ENCODE peak calls at places on chromosomes 12 and 14, in five cellular contexts. C is GM23248, I is H9, O is astrocyte, N is endodermal cell. R is an unnamed sample.

GRCh38 chr12:47828967-47829482 is 9.3 kb upstream of the HDAC7 start:
- DNase-seq in C (peak), I (peak), O (no peak), N (peak), R (peak)

GRCh38 chr12:131445184-131445974 is 265.5 kb upstream of the SFSWAP start:
- DNase-seq in C (no peak), I (peak), O (no peak), N (peak), R (no peak)

GRCh38 chr12:91072931-91073330 is 15.1 kb upstream of the KERA start:
- DNase-seq in C (no peak), I (no peak), O (peak), N (no peak), R (peak)

GRCh38 chr14:88234442-88234841 is 88.6 kb downstream of the KCNK10 start:
- DNase-seq in C (no peak), I (no peak), O (no peak), N (no peak), R (no peak)

GRCh38 chr12:111467862-111468245 is 62.1 kb downstream of the SH2B3 start:
- DNase-seq in C (peak), I (no peak), O (no peak), N (no peak), R (peak)

GRCh38 chr12:101859664-101860607 is 17.4 kb upstream of the DRAM1 start:
- DNase-seq in C (peak), I (no peak), O (no peak), N (no peak), R (peak)

GRCh38 chr12:94186461-94187237 is 38.3 kb downstream of the PLXNC1 start:
- DNase-seq in C (no peak), I (peak), O (peak), N (peak), R (peak)

GRCh38 chr12:104957388-104958008 is 592 bp downstream of the SLC41A2 start:
- DNase-seq in C (peak), I (no peak), O (no peak), N (no peak), R (no peak)

GRCh38 chr14:19729763-19730162 is 13.6 kb upstream of the OR4Q3 start:
- DNase-seq in C (no peak), I (no peak), O (no peak), N (no peak), R (no peak)

GRCh38 chr14:75449703-75450102 is 21.9 kb downstream of the JDP2 start:
- DNase-seq in C (peak), I (no peak), O (no peak), N (no peak), R (no peak)

GRCh38 chr12:69161835-69162234 is 77.5 kb upstream of the CPSF6 start:
- DNase-seq in C (no peak), I (no peak), O (no peak), N (no peak), R (peak)

GRCh38 chr12:87231818-87232217 is 797.4 kb downstream of the C12orf50 start:
- DNase-seq in C (no peak), I (no peak), O (no peak), N (no peak), R (peak)

GRCh38 chr12:46486588-46486987 is 114.0 kb upstream of the SLC38A2 start:
- DNase-seq in C (no peak), I (no peak), O (no peak), N (no peak), R (no peak)

GRCh38 chr12:1805441-1806081 is 14.8 kb upstream of the LRTM2 start:
- DNase-seq in C (no peak), I (no peak), O (no peak), N (no peak), R (no peak)

GRCh38 chr14:60217713-60218112 is 31.3 kb upstream of the PPM1A start:
- DNase-seq in C (no peak), I (no peak), O (no peak), N (no peak), R (no peak)

GRCh38 chr14:72788255-72788654 is 105.6 kb downstream of the DPF3 start:
- DNase-seq in C (no peak), I (no peak), O (no peak), N (no peak), R (no peak)

GRCh38 chr12:7107181-7108041 is 1.6 kb downstream of the C1RL start:
- DNase-seq in C (peak), I (no peak), O (no peak), N (no peak), R (no peak)

GRCh38 chr12:131604146-131604844 is 106.6 kb upstream of the SFSWAP start:
- DNase-seq in C (no peak), I (no peak), O (no peak), N (no peak), R (no peak)

GRCh38 chr12:10147714-10148403 is 17.9 kb upstream of the CLEC7A start:
- DNase-seq in C (no peak), I (no peak), O (no peak), N (no peak), R (no peak)

GRCh38 chr14:66311058-66311457 is 175.1 kb upstream of the CCDC196 start:
- DNase-seq in C (no peak), I (no peak), O (no peak), N (no peak), R (no peak)

GRCh38 chr12:88242939-88243338 is 100.8 kb downstream of the TMTC3 start:
- DNase-seq in C (no peak), I (no peak), O (no peak), N (no peak), R (no peak)
- H3K9ac ChIP-seq in C (peak), I (no peak), O (peak), N (no peak), R (no peak)

DNA sequence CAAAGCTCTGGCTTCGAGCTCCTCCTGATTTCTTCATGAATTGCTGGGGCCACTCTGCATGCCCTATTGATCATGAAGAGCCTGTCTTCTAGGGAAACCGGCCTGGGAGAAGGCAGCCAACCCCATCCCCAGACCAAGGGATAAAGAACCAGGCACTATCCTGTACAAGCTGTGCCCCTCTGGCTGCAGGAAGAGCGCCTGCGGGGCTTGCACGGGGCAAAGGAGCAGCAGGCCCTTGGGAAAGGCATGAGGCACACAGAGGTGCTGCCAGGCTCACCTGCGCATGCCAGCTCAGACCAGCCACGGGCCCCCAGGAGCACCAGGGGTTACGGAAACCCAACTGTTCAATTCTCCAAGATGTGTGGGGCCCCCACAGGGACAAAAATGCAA is 2.1 kb downstream of the ITPK1 start:
- DNase-seq in C (no peak), I (peak), O (no peak), N (peak), R (no peak)
- H3K9ac ChIP-seq in C (no peak), I (no peak), O (no peak), N (no peak), R (no peak)

GRCh38 chr12:124418791-124419190 is 123.9 kb downstream of the RFLNA start:
- DNase-seq in C (no peak), I (no peak), O (no peak), N (no peak), R (no peak)
- H3K9ac ChIP-seq in C (no peak), I (no peak), O (no peak), N (no peak), R (no peak)

GRCh38 chr12:112904571-112904970 is 2.2 kb upstream of the OAS1 start:
- DNase-seq in C (peak), I (no peak), O (peak), N (no peak), R (peak)

GRCh38 chr12:112905451-112906089 is 1.2 kb upstream of the OAS1 start:
- DNase-seq in C (peak), I (no peak), O (no peak), N (no peak), R (no peak)

GRCh38 chr12:112907415-112908157 is 824 bp downstream of the OAS1 start:
- DNase-seq in C (no peak), I (no peak), O (no peak), N (no peak), R (no peak)

GRCh38 chr12:112908548-112908947 is 1.8 kb downstream of the OAS1 start:
- DNase-seq in C (peak), I (no peak), O (no peak), N (no peak), R (no peak)

GRCh38 chr12:112906712-112907414 is at the start of gene OAS1:
- DNase-seq in C (peak), I (no peak), O (peak), N (no peak), R (peak)
- H3K9ac ChIP-seq in C (no peak), I (no peak), O (no peak), N (no peak), R (no peak)

GRCh38 chr14:104680056-104680805 is 9.2 kb upstream of the INF2 start:
- DNase-seq in C (peak), I (no peak), O (peak), N (peak), R (peak)
- H3K9ac ChIP-seq in C (peak), I (no peak), O (peak), N (no peak), R (peak)

DNA sequence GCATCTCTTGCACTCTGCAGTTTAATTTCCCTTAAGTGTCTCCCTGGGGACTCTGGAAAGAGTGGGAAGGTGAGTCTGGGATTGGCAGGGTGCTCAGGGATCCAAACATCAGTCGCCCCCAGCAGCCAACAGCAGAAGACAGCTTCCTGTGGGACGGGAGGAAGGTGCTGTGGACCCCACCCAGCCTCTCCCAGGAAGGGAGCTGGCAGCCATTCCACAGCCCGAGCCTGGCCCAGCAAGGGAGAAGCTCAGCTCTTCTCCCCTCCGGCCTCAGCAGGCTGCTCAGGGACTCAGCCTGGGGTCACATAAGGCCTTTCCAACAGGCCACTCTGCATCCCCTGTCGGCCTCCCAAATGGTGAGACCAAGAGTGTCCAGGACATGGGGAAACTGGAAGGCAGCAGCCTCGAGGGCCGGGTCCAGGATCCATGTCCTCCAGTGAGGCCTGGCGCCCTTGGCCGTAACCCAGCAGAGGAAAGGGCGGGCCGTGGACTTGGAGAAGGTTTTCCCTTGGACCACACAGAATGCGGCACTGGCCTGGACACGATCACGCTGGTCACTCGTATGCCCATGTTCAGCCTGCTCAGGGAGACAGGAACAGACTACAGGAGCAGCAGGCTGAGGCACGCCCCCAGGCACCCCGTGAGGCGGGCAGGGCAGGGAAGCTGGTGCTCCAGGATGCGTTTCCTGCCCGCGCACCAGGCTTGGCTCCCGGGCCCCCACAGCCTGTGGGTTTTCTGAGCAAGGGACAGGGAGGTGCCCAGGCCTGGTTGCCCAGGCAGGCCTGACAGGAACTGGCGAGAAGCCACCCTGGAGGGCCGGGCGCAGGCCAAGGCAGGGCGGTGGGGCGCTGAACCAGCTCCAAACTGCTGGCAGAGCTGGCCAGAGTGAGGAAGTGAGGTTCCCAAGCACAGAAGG is 3.5 kb downstream of the XRCC3 start:
- DNase-seq in C (peak), I (no peak), O (no peak), N (no peak), R (no peak)
- H3K9ac ChIP-seq in C (no peak), I (no peak), O (peak), N (no peak), R (no peak)

DNA sequence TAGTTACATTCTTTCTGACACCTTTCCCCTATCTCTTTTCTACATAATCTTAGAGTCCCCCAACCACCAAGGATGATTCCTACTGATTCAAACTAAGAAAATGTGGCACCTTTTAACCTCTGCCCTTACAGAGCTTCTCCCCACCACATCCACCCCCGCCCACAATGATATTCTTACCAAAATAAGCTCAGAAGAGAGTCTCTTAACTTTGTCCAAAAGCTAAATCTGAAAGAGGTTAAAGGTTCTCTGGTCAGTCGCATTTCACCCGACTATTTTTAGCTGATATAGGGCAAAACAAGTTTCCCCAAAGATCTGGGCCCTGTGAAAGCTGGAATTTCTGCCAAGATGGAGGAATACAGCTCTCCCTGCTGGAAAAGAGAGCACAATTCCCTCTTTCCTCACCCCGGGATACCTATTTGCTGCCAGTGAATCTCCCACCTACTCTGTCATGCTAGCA is 128.6 kb downstream of the ZFP36L1 start:
- DNase-seq in C (peak), I (no peak), O (no peak), N (no peak), R (peak)
- H3K9ac ChIP-seq in C (no peak), I (no peak), O (no peak), N (no peak), R (no peak)

GRCh38 chr12:50112456-50113218 is 601 bp downstream of the COX14 start:
- DNase-seq in C (no peak), I (no peak), O (no peak), N (no peak), R (no peak)

GRCh38 chr12:50110127-50110761 is 1.8 kb upstream of the COX14 start:
- DNase-seq in C (no peak), I (no peak), O (no peak), N (no peak), R (no peak)

GRCh38 chr12:50111693-50112455 is at the start of gene COX14:
- DNase-seq in C (peak), I (peak), O (peak), N (peak), R (peak)

GRCh38 chr12:50111417-50111692 is 681 bp upstream of the COX14 start:
- DNase-seq in C (no peak), I (no peak), O (peak), N (no peak), R (no peak)

DNA sequence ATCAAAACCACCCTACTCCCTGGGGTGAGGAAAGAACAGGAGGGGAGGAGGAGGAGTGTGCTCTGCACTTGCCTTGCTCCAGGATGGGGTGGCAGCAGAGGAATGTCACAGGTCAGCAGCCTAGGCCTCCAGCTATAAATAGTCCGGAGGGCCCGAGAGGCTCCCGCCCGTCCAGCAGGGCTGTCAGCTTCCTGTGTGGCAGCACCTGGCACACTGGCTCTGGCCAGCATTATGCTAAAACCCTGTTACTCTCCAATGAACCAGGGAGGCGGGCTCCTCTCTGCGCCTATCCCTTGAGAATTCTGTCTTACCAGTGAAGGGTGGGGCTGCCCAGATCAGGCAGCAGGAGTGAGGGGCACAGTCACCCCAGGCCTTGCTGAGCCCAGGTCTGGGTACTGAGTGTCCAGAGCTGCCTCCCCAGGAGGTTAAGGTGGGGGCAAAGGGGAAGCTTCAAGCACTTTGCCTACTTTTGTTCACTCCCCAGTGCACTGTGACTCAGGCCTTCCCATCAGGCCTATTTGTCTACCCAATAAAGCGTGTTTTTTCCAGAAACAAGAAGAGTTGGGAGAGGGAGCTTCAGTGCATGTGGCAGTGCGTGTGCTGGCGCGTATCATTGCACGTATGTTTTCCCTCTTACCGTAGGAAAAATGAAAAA is 1.1 kb upstream of the COX14 start:
- DNase-seq in C (peak), I (peak), O (no peak), N (peak), R (no peak)
- H3K9ac ChIP-seq in C (peak), I (no peak), O (no peak), N (no peak), R (no peak)